ENCODE peak calls at places on chromosomes 13 and 19, in seven cellular contexts. One of them, this sample, is unnamed.

GRCh38 chr13:48560657-48561337 is 27.9 kb upstream of the RCBTB2 start:
- DNase-seq in HCT116: no peak
- DNase-seq in T47D: no peak
- DNase-seq in H1: no peak
- DNase-seq in HepG2: no peak
- DNase-seq in GM12878: no peak
- DNase-seq in SK-N-SH: no peak
- DNase-seq in this sample: no peak

GRCh38 chr13:110653851-110654250 is 38.5 kb downstream of the NAXD start:
- DNase-seq in HCT116: no peak
- DNase-seq in T47D: no peak
- DNase-seq in H1: peak; percentile 37
- DNase-seq in HepG2: no peak
- DNase-seq in GM12878: no peak
- DNase-seq in SK-N-SH: no peak
- DNase-seq in this sample: no peak

GRCh38 chr13:33230178-33230881 is 55.2 kb downstream of the STARD13 start:
- DNase-seq in HCT116: no peak
- DNase-seq in T47D: no peak
- DNase-seq in H1: no peak
- DNase-seq in HepG2: no peak
- DNase-seq in GM12878: no peak
- DNase-seq in SK-N-SH: no peak
- DNase-seq in this sample: no peak

GRCh38 chr13:106814389-106814903 is 246.5 kb upstream of the ARGLU1 start:
- DNase-seq in HCT116: no peak
- DNase-seq in T47D: no peak
- DNase-seq in H1: no peak
- DNase-seq in HepG2: no peak
- DNase-seq in GM12878: no peak
- DNase-seq in SK-N-SH: no peak
- DNase-seq in this sample: no peak

GRCh38 chr19:44747739-44748425 is 626 bp upstream of the BCL3 start:
- DNase-seq in HCT116: no peak
- DNase-seq in T47D: peak; percentile 78
- DNase-seq in H1: peak; percentile 59
- DNase-seq in HepG2: peak; percentile 50
- DNase-seq in GM12878: no peak
- DNase-seq in SK-N-SH: peak; percentile 63
- DNase-seq in this sample: no peak

GRCh38 chr19:47122359-47123335 is 8.0 kb upstream of the SAE1 start:
- DNase-seq in HCT116: no peak
- DNase-seq in T47D: peak; percentile 57
- DNase-seq in H1: no peak
- DNase-seq in HepG2: peak; percentile 58
- DNase-seq in GM12878: no peak
- DNase-seq in SK-N-SH: no peak
- DNase-seq in this sample: no peak

GRCh38 chr19:18097217-18097992 is at the start of gene MAST3:
- DNase-seq in HCT116: peak; percentile 61
- DNase-seq in T47D: peak; percentile 91
- DNase-seq in H1: peak; percentile 93
- DNase-seq in HepG2: peak; percentile 70
- DNase-seq in GM12878: peak; percentile 64
- DNase-seq in SK-N-SH: peak; percentile 100
- DNase-seq in this sample: peak; percentile 94

GRCh38 chr19:30870861-30871260 is 478.4 kb downstream of the TSHZ3 start:
- DNase-seq in HCT116: no peak
- DNase-seq in T47D: peak; percentile 1
- DNase-seq in H1: no peak
- DNase-seq in HepG2: no peak
- DNase-seq in GM12878: no peak
- DNase-seq in SK-N-SH: peak; percentile 39
- DNase-seq in this sample: no peak

GRCh38 chr13:106919093-106919492 is 351.2 kb upstream of the ARGLU1 start:
- DNase-seq in HCT116: no peak
- DNase-seq in T47D: no peak
- DNase-seq in H1: no peak
- DNase-seq in HepG2: no peak
- DNase-seq in GM12878: no peak
- DNase-seq in SK-N-SH: no peak
- DNase-seq in this sample: no peak

GRCh38 chr13:34358811-34359513 is 541.0 kb downstream of the RFC3 start:
- DNase-seq in HCT116: no peak
- DNase-seq in T47D: no peak
- DNase-seq in H1: no peak
- DNase-seq in HepG2: no peak
- DNase-seq in GM12878: no peak
- DNase-seq in SK-N-SH: no peak
- DNase-seq in this sample: no peak
- TF ChIP-seq JUND in HCT116: no peak
- TF ChIP-seq JUND in T47D: no peak
- TF ChIP-seq JUND in H1: no peak
- TF ChIP-seq JUND in HepG2: no peak
- TF ChIP-seq JUND in GM12878: no peak
- TF ChIP-seq JUND in SK-N-SH: peak; percentile 49
- TF ChIP-seq JUND in this sample: no peak

DNA sequence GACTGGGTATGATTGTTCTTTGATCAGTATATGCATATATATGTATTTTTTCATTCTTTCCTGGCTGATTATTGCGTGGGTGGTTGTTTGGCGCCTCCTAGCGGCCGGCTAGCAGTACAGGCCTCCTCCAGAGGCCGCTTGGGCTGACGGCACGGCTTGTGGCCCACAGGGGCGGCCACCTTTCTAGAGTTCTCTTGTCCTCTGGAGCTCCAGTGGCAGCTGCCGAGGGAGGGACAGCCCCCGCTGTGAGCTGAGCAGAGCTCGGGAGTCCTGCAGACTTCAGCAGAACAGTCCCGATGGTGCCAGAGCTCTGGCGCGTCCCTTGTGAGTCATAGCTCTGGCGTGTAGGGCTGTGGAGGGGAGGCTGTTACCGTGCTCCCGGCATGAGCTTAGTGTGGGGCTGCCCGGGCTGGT is 22.5 kb upstream of the ZNF429 start:
- DNase-seq in HCT116: peak; percentile 7
- DNase-seq in T47D: peak; percentile 78
- DNase-seq in H1: peak; percentile 82
- DNase-seq in HepG2: peak; percentile 6
- DNase-seq in GM12878: no peak
- DNase-seq in SK-N-SH: peak; percentile 81
- DNase-seq in this sample: peak; percentile 30
- TF ChIP-seq JUND in HCT116: no peak
- TF ChIP-seq JUND in T47D: no peak
- TF ChIP-seq JUND in H1: no peak
- TF ChIP-seq JUND in HepG2: no peak
- TF ChIP-seq JUND in GM12878: no peak
- TF ChIP-seq JUND in SK-N-SH: no peak
- TF ChIP-seq JUND in this sample: no peak

GRCh38 chr19:45781282-45782161 is 768 bp downstream of the DMPK start:
- DNase-seq in HCT116: no peak
- DNase-seq in T47D: peak; percentile 64
- DNase-seq in H1: no peak
- DNase-seq in HepG2: no peak
- DNase-seq in GM12878: no peak
- DNase-seq in SK-N-SH: no peak
- DNase-seq in this sample: no peak

GRCh38 chr19:45782820-45783785 is 813 bp upstream of the DMPK start:
- DNase-seq in HCT116: no peak
- DNase-seq in T47D: peak; percentile 68
- DNase-seq in H1: no peak
- DNase-seq in HepG2: no peak
- DNase-seq in GM12878: no peak
- DNase-seq in SK-N-SH: peak; percentile 58
- DNase-seq in this sample: no peak

GRCh38 chr19:45780448-45781281 is 1.6 kb downstream of the DMPK start:
- DNase-seq in HCT116: no peak
- DNase-seq in T47D: peak; percentile 73
- DNase-seq in H1: no peak
- DNase-seq in HepG2: peak; percentile 47
- DNase-seq in GM12878: no peak
- DNase-seq in SK-N-SH: no peak
- DNase-seq in this sample: peak; percentile 49

GRCh38 chr19:45784096-45784495 is 1.8 kb upstream of the DMPK start:
- DNase-seq in HCT116: no peak
- DNase-seq in T47D: no peak
- DNase-seq in H1: no peak
- DNase-seq in HepG2: no peak
- DNase-seq in GM12878: no peak
- DNase-seq in SK-N-SH: no peak
- DNase-seq in this sample: no peak

GRCh38 chr19:45782162-45782623 is at the start of gene DMPK:
- DNase-seq in HCT116: no peak
- DNase-seq in T47D: no peak
- DNase-seq in H1: no peak
- DNase-seq in HepG2: no peak
- DNase-seq in GM12878: no peak
- DNase-seq in SK-N-SH: peak; percentile 78
- DNase-seq in this sample: peak; percentile 38
- TF ChIP-seq JUND in HCT116: no peak
- TF ChIP-seq JUND in T47D: no peak
- TF ChIP-seq JUND in H1: no peak
- TF ChIP-seq JUND in HepG2: no peak
- TF ChIP-seq JUND in GM12878: no peak
- TF ChIP-seq JUND in SK-N-SH: no peak
- TF ChIP-seq JUND in this sample: no peak

DNA sequence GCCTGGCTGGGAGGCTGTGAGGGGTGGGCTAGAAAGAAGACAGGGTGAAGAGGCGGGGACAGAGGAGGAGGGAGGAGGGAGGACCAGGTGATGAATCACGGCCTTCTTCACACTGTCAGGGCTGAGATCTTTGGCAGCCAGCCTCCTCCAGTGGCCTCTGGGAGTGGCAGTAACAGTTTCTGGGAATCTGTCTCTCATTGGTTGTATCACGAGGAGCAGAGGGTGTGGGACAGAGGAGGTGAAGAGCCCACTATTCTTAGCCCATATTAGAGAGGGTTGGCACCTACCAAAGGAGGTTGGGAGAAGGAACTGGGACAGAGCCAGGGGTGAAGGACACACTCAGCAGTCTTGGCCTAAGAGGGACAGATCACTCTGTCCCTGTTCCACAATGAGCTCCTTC is 9.6 kb upstream of the ZNRF4 start:
- DNase-seq in HCT116: no peak
- DNase-seq in T47D: no peak
- DNase-seq in H1: no peak
- DNase-seq in HepG2: no peak
- DNase-seq in GM12878: no peak
- DNase-seq in SK-N-SH: no peak
- DNase-seq in this sample: peak; percentile 24
- TF ChIP-seq JUND in HCT116: no peak
- TF ChIP-seq JUND in T47D: no peak
- TF ChIP-seq JUND in H1: no peak
- TF ChIP-seq JUND in HepG2: no peak
- TF ChIP-seq JUND in GM12878: no peak
- TF ChIP-seq JUND in SK-N-SH: no peak
- TF ChIP-seq JUND in this sample: no peak

GRCh38 chr19:34313188-34313587 is 51.8 kb upstream of the GPI start:
- DNase-seq in HCT116: no peak
- DNase-seq in T47D: no peak
- DNase-seq in H1: no peak
- DNase-seq in HepG2: no peak
- DNase-seq in GM12878: no peak
- DNase-seq in SK-N-SH: no peak
- DNase-seq in this sample: no peak
- TF ChIP-seq JUND in HCT116: no peak
- TF ChIP-seq JUND in T47D: no peak
- TF ChIP-seq JUND in H1: no peak
- TF ChIP-seq JUND in HepG2: no peak
- TF ChIP-seq JUND in GM12878: no peak
- TF ChIP-seq JUND in SK-N-SH: no peak
- TF ChIP-seq JUND in this sample: no peak